ENCODE peak calls at places on chromosome X, in seven cellular contexts. Y, O, B, X, J, Q and F are unnamed samples.

GRCh38 chrX:9942086-9942485 is 25.1 kb upstream of the CLDN34 start:
- DNase-seq in Y (no peak), O (no peak), B (no peak), X (no peak), J (no peak), Q (no peak), F (no peak)

GRCh38 chrX:65508851-65509250 is 25.7 kb downstream of the LAS1L start:
- DNase-seq in Y (no peak), O (no peak), B (no peak), X (no peak), J (no peak), Q (no peak), F (no peak)

GRCh38 chrX:12899506-12899905 is 6.9 kb upstream of the TLR8 start:
- DNase-seq in Y (no peak), O (no peak), B (no peak), X (no peak), J (no peak), Q (no peak), F (no peak)

GRCh38 chrX:105117621-105118020 is 102.9 kb downstream of the TEX13A start:
- DNase-seq in Y (no peak), O (no peak), B (no peak), X (no peak), J (no peak), Q (no peak), F (no peak)

GRCh38 chrX:40996886-40997530 is 88.2 kb upstream of the USP9X start:
- DNase-seq in Y (no peak), O (no peak), B (peak), X (peak), J (peak), Q (no peak), F (no peak)

GRCh38 chrX:152817082-152817744 is 13.3 kb downstream of the CETN2 start:
- DNase-seq in Y (no peak), O (no peak), B (peak), X (no peak), J (no peak), Q (no peak), F (peak)

GRCh38 chrX:153974003-153974725 is 1.6 kb downstream of the TMEM187 start:
- DNase-seq in Y (peak), O (no peak), B (peak), X (no peak), J (peak), Q (no peak), F (no peak)

GRCh38 chrX:29257516-29257915 is 670.3 kb downstream of the IL1RAPL1 start:
- DNase-seq in Y (no peak), O (no peak), B (no peak), X (no peak), J (no peak), Q (no peak), F (no peak)

GRCh38 chrX:69365349-69365748 is 138.8 kb upstream of the NALF2 start:
- DNase-seq in Y (no peak), O (no peak), B (no peak), X (no peak), J (no peak), Q (no peak), F (no peak)

GRCh38 chrX:15567886-15568616 is 32.7 kb downstream of the ACE2 start:
- DNase-seq in Y (no peak), O (no peak), B (no peak), X (no peak), J (no peak), Q (no peak), F (no peak)

GRCh38 chrX:11591712-11592351 is 73.9 kb downstream of the ARHGAP6 start:
- DNase-seq in Y (no peak), O (no peak), B (no peak), X (no peak), J (no peak), Q (no peak), F (no peak)

GRCh38 chrX:150692837-150693781 is at the start of gene MTMR1:
- DNase-seq in Y (peak), O (peak), B (peak), X (no peak), J (peak), Q (peak), F (no peak)

GRCh38 chrX:11954196-11954595 is 184.1 kb upstream of the FRMPD4 start:
- DNase-seq in Y (no peak), O (no peak), B (no peak), X (no peak), J (no peak), Q (no peak), F (no peak)

GRCh38 chrX:131332331-131332730 is 43.2 kb upstream of the IGSF1 start:
- DNase-seq in Y (no peak), O (no peak), B (no peak), X (no peak), J (no peak), Q (no peak), F (no peak)

GRCh38 chrX:134936542-134936941 is 54.2 kb upstream of the SMIM10 start:
- DNase-seq in Y (no peak), O (no peak), B (no peak), X (no peak), J (no peak), Q (no peak), F (no peak)

GRCh38 chrX:98795636-98796035 is 1614.4 kb downstream of the PCDH19 start:
- DNase-seq in Y (no peak), O (no peak), B (no peak), X (no peak), J (no peak), Q (no peak), F (no peak)

DNA sequence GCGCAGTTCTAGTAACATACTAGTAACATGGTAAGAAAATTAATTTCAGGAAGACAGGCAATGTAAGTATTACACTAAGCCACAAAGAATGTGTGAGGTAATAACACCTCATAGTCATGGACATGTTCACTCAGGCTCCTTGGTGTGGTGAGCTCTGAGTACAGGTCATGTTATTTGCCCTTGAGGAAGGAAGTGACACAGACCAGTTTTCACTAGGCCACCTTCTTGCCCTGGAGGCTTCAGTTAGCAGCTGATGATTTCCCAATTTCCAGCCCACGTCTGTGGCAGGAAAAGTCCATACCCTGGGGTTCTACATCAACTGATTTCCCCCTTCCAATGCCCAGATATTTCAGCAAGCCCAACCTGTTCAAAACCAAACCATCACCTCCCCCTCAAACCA is 6.7 kb downstream of the APOO start:
- DNase-seq in Y (no peak), O (no peak), B (peak), X (no peak), J (peak), Q (no peak), F (no peak)
- H3K27ac ChIP-seq in Y (peak), O (peak), B (no peak), X (peak), J (peak), Q (no peak), F (no peak)

GRCh38 chrX:103626855-103627254 is 1.9 kb upstream of the TCEAL1 start:
- DNase-seq in Y (no peak), O (no peak), B (no peak), X (no peak), J (no peak), Q (no peak), F (no peak)

GRCh38 chrX:103631145-103631544 is 2.4 kb downstream of the TCEAL1 start:
- DNase-seq in Y (no peak), O (no peak), B (no peak), X (no peak), J (no peak), Q (no peak), F (no peak)

GRCh38 chrX:103629295-103630170 is 758 bp downstream of the TCEAL1 start:
- DNase-seq in Y (peak), O (peak), B (peak), X (peak), J (peak), Q (no peak), F (peak)

GRCh38 chrX:103628386-103629290 is at the start of gene TCEAL1:
- DNase-seq in Y (peak), O (peak), B (peak), X (peak), J (peak), Q (no peak), F (peak)

GRCh38 chrX:103630171-103630511 is 1.4 kb downstream of the TCEAL1 start:
- DNase-seq in Y (no peak), O (no peak), B (no peak), X (no peak), J (no peak), Q (no peak), F (no peak)
- H3K4me3 ChIP-seq in Y (peak), O (peak), B (peak), X (peak), J (peak), Q (peak), F (peak)

GRCh38 chrX:1481636-1482529 is 29.2 kb upstream of the ASMTL start:
- DNase-seq in Y (peak), O (peak), B (peak), X (peak), J (peak), Q (peak), F (peak)
- H3K27ac ChIP-seq in Y (peak), O (peak), B (peak), X (peak), J (peak), Q (peak), F (no peak)

GRCh38 chrX:107823456-107823855 is 2.2 kb upstream of the MID2 start:
- DNase-seq in Y (no peak), O (no peak), B (no peak), X (no peak), J (no peak), Q (no peak), F (no peak)

GRCh38 chrX:107827852-107828251 is 2.2 kb downstream of the MID2 start:
- DNase-seq in Y (no peak), O (no peak), B (no peak), X (no peak), J (no peak), Q (no peak), F (no peak)

GRCh38 chrX:107827137-107827831 is 1.6 kb downstream of the MID2 start:
- DNase-seq in Y (no peak), O (no peak), B (no peak), X (no peak), J (no peak), Q (no peak), F (no peak)

GRCh38 chrX:107826286-107827136 is 845 bp downstream of the MID2 start:
- DNase-seq in Y (peak), O (peak), B (peak), X (peak), J (peak), Q (peak), F (peak)

DNA sequence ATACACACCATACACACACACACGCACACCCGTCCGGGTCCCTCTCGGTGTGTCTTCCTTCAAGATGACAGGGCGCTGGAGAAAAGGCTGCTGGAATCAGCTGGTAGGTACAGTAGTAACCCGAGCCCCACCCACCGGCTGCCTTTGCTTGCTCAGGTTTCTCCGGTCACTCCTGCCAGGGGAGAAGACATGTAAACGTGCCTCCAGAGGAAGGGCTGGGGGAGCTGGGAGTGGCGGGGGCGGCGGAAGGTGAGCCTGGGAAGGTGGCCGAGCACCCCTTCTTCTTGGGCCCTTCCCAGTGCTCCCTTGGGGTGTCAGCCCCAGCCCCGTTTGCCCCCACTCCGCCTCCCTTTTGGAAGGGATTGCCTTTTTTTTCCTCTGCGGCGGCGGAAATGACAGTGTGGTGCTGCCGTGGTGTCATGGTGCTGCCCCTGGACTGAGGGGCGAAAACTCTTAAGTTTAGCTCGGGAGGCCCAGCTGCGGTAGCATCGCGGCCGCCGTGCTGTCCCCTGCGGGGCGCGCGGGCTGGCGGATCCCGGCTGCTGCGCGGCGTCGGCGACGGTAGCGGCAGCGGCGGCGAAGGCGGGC is at the start of gene MID2:
- DNase-seq in Y (peak), O (peak), B (peak), X (peak), J (peak), Q (peak), F (peak)
- H3K4me3 ChIP-seq in Y (peak), O (peak), B (peak), X (peak), J (peak), Q (peak), F (peak)

GRCh38 chrX:128464091-128464490 is 411.9 kb upstream of the ACTRT1 start:
- DNase-seq in Y (no peak), O (no peak), B (no peak), X (no peak), J (no peak), Q (no peak), F (no peak)
- H3K27ac ChIP-seq in Y (no peak), O (no peak), B (no peak), X (no peak), J (no peak), Q (no peak), F (no peak)